ENCODE peak calls at places on chromosomes 2 and 18, in six cellular contexts. Q is WERI-Rb-1, R is left ventricle myocardium inferior, Y is GM13976, B is body of pancreas, C is sigmoid colon. M is an unnamed sample.

GRCh38 chr2:238038203-238038602 is 22.6 kb upstream of the SCLY start:
- DNase-seq in C (no peak), R (no peak), Y (no peak), B (no peak), Q (no peak), M (no peak)

GRCh38 chr18:49524349-49524748 is 37.3 kb upstream of the C18orf32 start:
- DNase-seq in B (no peak), C (no peak), R (no peak), Q (no peak), Y (no peak), M (no peak)

GRCh38 chr18:67308819-67309218 is 207.7 kb downstream of the DSEL start:
- DNase-seq in R (no peak), C (no peak), B (no peak), Y (no peak), Q (no peak), M (no peak)

GRCh38 chr2:46329803-46330775 is 32.9 kb downstream of the EPAS1 start:
- DNase-seq in Y (no peak), C (no peak), Q (no peak), B (no peak), R (no peak), M (no peak)

GRCh38 chr2:234905547-234906260 is 46.1 kb upstream of the SH3BP4 start:
- DNase-seq in R (no peak), C (no peak), Q (no peak), B (no peak), Y (no peak), M (no peak)

GRCh38 chr2:42367835-42368234 is 6.8 kb upstream of the COX7A2L start:
- DNase-seq in Q (no peak), B (no peak), Y (no peak), R (no peak), C (no peak), M (no peak)

GRCh38 chr18:55018602-55019001 is 59.3 kb upstream of the CCDC68 start:
- DNase-seq in Q (no peak), R (no peak), C (no peak), Y (no peak), B (no peak), M (no peak)

GRCh38 chr2:235893129-235893698 is 275.0 kb downstream of the GBX2 start:
- DNase-seq in R (no peak), B (no peak), Y (no peak), Q (no peak), C (no peak), M (no peak)

DNA sequence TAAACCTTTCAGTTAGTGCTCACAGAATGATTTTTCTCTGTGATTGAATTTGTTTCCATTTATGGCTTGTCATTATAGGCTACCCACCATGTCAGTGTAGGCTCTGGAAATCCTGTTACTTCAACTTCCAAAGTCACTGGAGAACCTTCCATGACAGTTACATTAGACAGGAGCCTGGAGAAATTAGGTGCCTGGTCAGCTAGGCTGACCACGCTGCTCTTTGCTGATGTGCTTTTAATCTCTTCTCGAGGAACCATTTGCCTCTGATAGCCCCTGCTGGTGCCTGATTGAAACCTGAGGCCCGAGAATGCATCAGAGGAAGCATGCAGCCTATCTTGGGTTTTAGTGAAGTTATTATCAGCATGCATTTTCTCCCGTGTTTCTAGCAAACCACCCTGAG is 29.6 kb upstream of the TTN start:
- DNase-seq in R (no peak), C (no peak), Q (no peak), Y (no peak), B (no peak), M (no peak)
- TF ChIP-seq CTCF in R (no peak), C (no peak), Q (no peak), Y (no peak), B (no peak), M (no peak)

GRCh38 chr2:20562540-20563225 is 88.2 kb downstream of the HS1BP3 start:
- DNase-seq in B (no peak), R (no peak), Y (no peak), Q (peak; percentile 69), C (no peak), M (no peak)
- TF ChIP-seq CTCF in B (no peak), R (peak; percentile 42), Y (no peak), Q (peak; percentile 73), C (no peak), M (no peak)

DNA sequence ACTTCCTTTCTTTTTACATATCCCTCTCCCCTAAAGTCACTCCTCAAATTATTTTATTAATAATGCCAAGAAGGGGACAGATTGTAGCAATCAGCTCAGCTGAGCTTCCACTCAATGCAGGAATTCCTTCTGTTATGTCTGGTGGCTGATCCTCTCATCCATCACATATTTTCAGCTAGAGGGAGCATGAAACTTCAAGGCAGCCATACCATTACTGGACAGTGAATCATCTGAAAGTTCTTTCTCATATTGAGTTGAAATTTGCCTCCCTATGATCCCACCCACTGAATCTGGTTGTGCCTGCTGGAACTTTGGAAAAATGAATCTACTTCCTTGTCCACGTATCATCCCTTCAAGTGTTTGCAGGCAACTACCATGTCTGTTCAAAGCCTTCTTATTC is 11.2 kb downstream of the ZNF385B start:
- DNase-seq in Q (no peak), R (no peak), Y (no peak), C (no peak), B (no peak), M (no peak)
- TF ChIP-seq CTCF in Q (no peak), R (peak; percentile 18), Y (no peak), C (no peak), B (no peak), M (no peak)

DNA sequence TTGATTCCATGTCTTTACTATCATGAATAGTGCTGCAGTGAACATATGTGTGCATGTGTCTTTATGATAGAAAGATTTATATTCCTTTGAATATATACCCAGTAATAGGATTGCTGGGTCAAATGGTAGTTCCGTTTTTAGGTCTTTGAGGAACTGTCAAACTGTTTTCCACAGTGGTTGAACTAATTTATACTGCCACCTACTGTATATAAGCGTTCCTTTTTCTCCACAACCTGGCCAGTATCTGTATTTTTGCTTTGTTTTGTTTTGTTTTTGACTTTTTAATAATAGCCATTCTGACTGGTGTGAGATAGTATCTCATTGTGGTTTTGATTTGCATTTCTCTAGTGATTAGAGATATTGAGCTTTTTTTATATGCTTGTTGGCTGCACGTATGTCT is 641.6 kb downstream of the SUCLG1 start:
- DNase-seq in B (no peak), C (no peak), Y (no peak), R (no peak), Q (no peak), M (no peak)
- TF ChIP-seq CTCF in B (no peak), C (no peak), Y (no peak), R (no peak), Q (peak; percentile 5), M (no peak)

GRCh38 chr2:31078579-31079105 is 59.6 kb downstream of the GALNT14 start:
- DNase-seq in R (no peak), B (no peak), Y (no peak), Q (no peak), C (no peak), M (no peak)

GRCh38 chr2:31081497-31081896 is 56.7 kb downstream of the GALNT14 start:
- DNase-seq in C (no peak), R (no peak), B (no peak), Y (no peak), Q (no peak), M (no peak)

GRCh38 chr2:31082002-31082401 is 56.2 kb downstream of the GALNT14 start:
- DNase-seq in Y (no peak), Q (no peak), R (no peak), B (no peak), C (no peak), M (no peak)

GRCh38 chr2:31080361-31080760 is 57.9 kb downstream of the GALNT14 start:
- DNase-seq in B (no peak), R (no peak), C (no peak), Q (no peak), Y (no peak), M (no peak)

DNA sequence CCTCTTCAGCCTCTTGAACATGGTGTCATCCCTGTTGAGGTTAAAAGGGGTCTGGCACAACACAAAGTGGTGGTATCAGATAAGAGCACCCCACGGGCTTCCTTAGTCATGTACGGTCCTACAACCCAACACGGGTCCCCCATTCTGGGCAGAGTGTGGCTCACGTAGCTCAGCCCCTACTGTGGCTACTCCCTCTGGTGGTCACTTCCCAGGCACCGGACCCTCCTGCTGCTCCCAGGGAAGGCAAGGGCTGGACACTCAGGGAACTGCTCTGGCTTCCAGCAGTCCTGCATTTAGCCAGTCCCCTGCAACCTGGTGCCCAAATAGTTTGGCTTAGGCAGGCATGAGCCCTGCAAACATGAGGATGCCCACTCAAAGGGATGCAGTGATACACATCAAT is 58.6 kb downstream of the GALNT14 start:
- DNase-seq in R (no peak), Y (no peak), C (no peak), B (no peak), Q (peak; percentile 54), M (no peak)
- TF ChIP-seq CTCF in R (peak; percentile 28), Y (no peak), C (no peak), B (no peak), Q (peak; percentile 73), M (no peak)

GRCh38 chr2:159168707-159169106 is 117.8 kb downstream of the WDSUB1 start:
- DNase-seq in Q (no peak), B (no peak), Y (no peak), C (no peak), R (no peak), M (no peak)
- TF ChIP-seq CTCF in Q (peak; percentile 22), B (no peak), Y (no peak), C (no peak), R (peak; percentile 46), M (no peak)

GRCh38 chr2:38533180-38533579 is 69.5 kb downstream of the HNRNPLL start:
- DNase-seq in B (no peak), Q (no peak), Y (peak; percentile 69), R (no peak), C (peak; percentile 79), M (no peak)
- TF ChIP-seq CTCF in B (no peak), Q (no peak), Y (no peak), R (no peak), C (no peak), M (no peak)

GRCh38 chr2:59770651-59771050 is 782.8 kb downstream of the BCL11A start:
- DNase-seq in Y (no peak), R (no peak), C (no peak), Q (no peak), B (no peak), M (no peak)

GRCh38 chr2:59777120-59777519 is 776.3 kb downstream of the BCL11A start:
- DNase-seq in Y (no peak), Q (no peak), B (no peak), R (no peak), C (no peak), M (no peak)

GRCh38 chr2:59776726-59777008 is 776.8 kb downstream of the BCL11A start:
- DNase-seq in Q (no peak), Y (no peak), C (no peak), R (no peak), B (no peak), M (peak; percentile 27)

GRCh38 chr2:59774821-59775463 is 778.5 kb downstream of the BCL11A start:
- DNase-seq in Q (no peak), R (no peak), B (no peak), Y (no peak), C (no peak), M (no peak)
- TF ChIP-seq CTCF in Q (no peak), R (no peak), B (peak; percentile 14), Y (no peak), C (no peak), M (no peak)

DNA sequence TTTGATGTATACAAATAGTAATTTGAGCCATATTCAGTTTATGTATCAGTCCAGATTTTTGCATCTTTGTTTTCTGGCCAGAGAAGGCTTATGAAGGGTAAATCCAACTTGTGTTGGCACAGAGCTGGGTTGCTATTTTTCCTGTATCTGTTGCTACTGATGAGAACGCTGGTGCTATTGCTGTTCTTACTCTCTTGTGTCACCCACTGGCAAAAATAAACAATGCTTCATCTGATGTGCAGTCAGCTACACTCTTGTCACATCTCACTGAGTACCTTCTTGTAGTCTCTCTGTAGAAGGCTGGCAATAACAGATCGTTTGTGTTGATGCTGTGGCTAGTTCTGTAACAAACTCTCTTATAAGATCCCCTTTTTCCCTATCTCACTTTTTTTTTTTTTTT is 323.4 kb downstream of the CDH19 start:
- DNase-seq in C (no peak), Y (no peak), Q (no peak), B (no peak), R (no peak), M (no peak)
- TF ChIP-seq CTCF in C (no peak), Y (no peak), Q (no peak), B (no peak), R (peak; percentile 38), M (no peak)

M was measured in gastrocnemius medialis.